ENCODE peak calls at places on chromosomes 1 and 21, in six cellular contexts. O, B, R, I, S and H are unnamed samples.

GRCh38 chr1:41712687-41713086 is 206.0 kb downstream of the HIVEP3 start:
- DNase-seq in I (no peak), R (peak), O (no peak), B (no peak), S (no peak), H (peak)

GRCh38 chr1:218303176-218303575 is 18.1 kb downstream of the RRP15 start:
- DNase-seq in O (no peak), B (no peak), R (no peak), S (no peak), I (no peak), H (no peak)

GRCh38 chr1:38083541-38083940 is 36.9 kb upstream of the POU3F1 start:
- DNase-seq in B (no peak), S (no peak), R (no peak), I (no peak), O (no peak), H (no peak)

GRCh38 chr1:30507391-30508174 is 215.8 kb downstream of the MATN1 start:
- DNase-seq in I (no peak), R (no peak), O (no peak), B (no peak), S (no peak), H (no peak)

GRCh38 chr1:15406911-15407559 is 2.7 kb upstream of the EFHD2 start:
- DNase-seq in O (peak), S (peak), I (no peak), R (no peak), B (no peak), H (peak)

GRCh38 chr1:87888456-87888855 is 559.8 kb downstream of the LMO4 start:
- DNase-seq in R (no peak), B (no peak), I (no peak), S (no peak), O (peak), H (peak)

GRCh38 chr1:18681423-18681835 is 50.8 kb downstream of the PAX7 start:
- DNase-seq in O (no peak), B (no peak), R (no peak), I (peak), S (peak), H (peak)

GRCh38 chr1:224732367-224733006 is 116.4 kb downstream of the CNIH3 start:
- DNase-seq in I (no peak), R (no peak), O (no peak), B (no peak), S (no peak), H (no peak)

GRCh38 chr1:214983126-214983869 is 99.2 kb upstream of the KCNK2 start:
- DNase-seq in S (peak), B (no peak), O (no peak), R (no peak), I (no peak), H (peak)

GRCh38 chr1:17419626-17420328 is 19.7 kb downstream of the RCC2 start:
- DNase-seq in O (no peak), R (peak), I (peak), S (peak), B (peak), H (peak)

GRCh38 chr21:39098696-39099111 is 84.5 kb downstream of the PSMG1 start:
- DNase-seq in S (no peak), B (no peak), R (no peak), O (no peak), I (no peak), H (no peak)

GRCh38 chr1:214123061-214123784 is 135.4 kb downstream of the PROX1 start:
- DNase-seq in B (peak), I (peak), R (no peak), O (peak), S (peak), H (peak)

GRCh38 chr1:247145279-247145678 is 26.5 kb downstream of the ZNF124 start:
- DNase-seq in O (no peak), S (no peak), I (no peak), B (no peak), R (no peak), H (no peak)

GRCh38 chr1:85278853-85279314 is 2.5 kb upstream of the BCL10 start:
- DNase-seq in R (no peak), B (no peak), I (peak), S (peak), O (peak), H (peak)

GRCh38 chr1:180156631-180157091 is 2.0 kb downstream of the QSOX1 start:
- DNase-seq in R (no peak), O (peak), S (peak), B (no peak), I (no peak), H (peak)

GRCh38 chr21:46125846-46126301 is 28.0 kb downstream of the COL6A2 start:
- DNase-seq in I (no peak), O (no peak), B (peak), R (no peak), S (no peak), H (no peak)

GRCh38 chr1:167715653-167716302 is 6.0 kb upstream of the MPZL1 start:
- DNase-seq in B (no peak), I (no peak), O (no peak), S (peak), R (no peak), H (no peak)

GRCh38 chr1:11316701-11317100 is 43.7 kb downstream of the UBIAD1 start:
- DNase-seq in O (no peak), B (no peak), I (no peak), S (no peak), R (no peak), H (no peak)

GRCh38 chr1:213871179-213871578 is 116.6 kb upstream of the PROX1 start:
- DNase-seq in O (no peak), R (no peak), B (no peak), S (no peak), I (no peak), H (no peak)

GRCh38 chr1:154436433-154436832 is 31.3 kb downstream of the IL6R start:
- DNase-seq in O (no peak), I (no peak), B (no peak), R (no peak), S (no peak), H (no peak)

GRCh38 chr1:219798283-219799030 is 129.9 kb downstream of the SLC30A10 start:
- DNase-seq in B (no peak), I (no peak), O (peak), R (no peak), S (peak), H (peak)

GRCh38 chr1:40979241-40980067 is at the start of gene CTPS1:
- DNase-seq in S (peak), O (peak), R (peak), B (peak), I (peak), H (peak)

GRCh38 chr1:72567511-72567910 is 285.2 kb upstream of the NEGR1 start:
- DNase-seq in S (peak), R (no peak), B (no peak), I (no peak), O (no peak), H (no peak)

GRCh38 chr21:31370893-31371652 is 27.0 kb upstream of the TIAM1 start:
- DNase-seq in B (no peak), I (no peak), R (no peak), S (peak), O (peak), H (no peak)

GRCh38 chr1:227951624-227952373 is 4.1 kb upstream of the WNT9A start:
- DNase-seq in R (no peak), I (no peak), S (no peak), O (no peak), B (peak), H (no peak)

GRCh38 chr1:45410850-45411509 is 70.7 kb upstream of the MUTYH start:
- DNase-seq in R (no peak), I (no peak), O (no peak), S (no peak), B (no peak), H (peak)

GRCh38 chr1:212982430-212983152 is 32.2 kb downstream of the VASH2 start:
- DNase-seq in I (no peak), B (no peak), S (peak), R (no peak), O (no peak), H (no peak)

GRCh38 chr1:113811353-113811887 is 856 bp downstream of the RSBN1 start:
- DNase-seq in R (no peak), B (no peak), S (peak), O (no peak), I (peak), H (no peak)

GRCh38 chr1:232635778-232636356 is 5.9 kb upstream of the SIPA1L2 start:
- DNase-seq in B (no peak), R (no peak), O (peak), I (peak), S (peak), H (peak)

GRCh38 chr1:204348722-204349121 is 11.0 kb downstream of the PLEKHA6 start:
- DNase-seq in B (peak), S (peak), I (no peak), O (no peak), R (peak), H (no peak)

GRCh38 chr1:30743584-30744059 is 14.0 kb downstream of the LAPTM5 start:
- DNase-seq in B (no peak), I (peak), R (no peak), S (no peak), O (no peak), H (no peak)

GRCh38 chr1:116943438-116943837 is 33.7 kb downstream of the PTGFRN start:
- DNase-seq in S (no peak), O (no peak), I (peak), R (no peak), B (no peak), H (no peak)

GRCh38 chr1:210980082-210980481 is 153.9 kb downstream of the KCNH1 start:
- DNase-seq in B (no peak), S (no peak), O (no peak), I (no peak), R (no peak), H (no peak)
- TF ChIP-seq CTCF in B (no peak), S (no peak), O (no peak), I (no peak), R (no peak), H (no peak)

DNA sequence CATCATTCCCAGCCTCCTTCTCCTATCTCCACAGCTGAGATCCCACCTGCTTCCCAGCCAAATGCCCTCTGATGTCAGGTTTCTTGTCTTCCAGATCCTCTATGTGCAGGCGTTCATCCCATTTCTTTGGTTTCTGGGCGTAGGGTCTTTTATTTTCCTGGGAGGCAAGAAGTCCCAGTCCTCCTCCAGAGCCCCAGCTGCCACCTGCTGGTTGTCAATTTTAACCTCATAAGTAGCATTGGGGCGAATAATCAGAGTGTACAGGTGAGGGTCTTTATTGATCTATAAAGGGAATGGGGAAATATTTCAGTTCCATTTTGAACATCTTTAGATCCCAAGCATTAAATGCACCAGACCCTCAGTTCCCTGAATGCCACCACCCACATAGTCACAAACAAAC is 47.2 kb upstream of the EPS15 start:
- DNase-seq in I (no peak), O (no peak), B (no peak), R (no peak), S (no peak), H (no peak)
- TF ChIP-seq CTCF in I (no peak), O (no peak), B (no peak), R (no peak), S (no peak), H (peak)

DNA sequence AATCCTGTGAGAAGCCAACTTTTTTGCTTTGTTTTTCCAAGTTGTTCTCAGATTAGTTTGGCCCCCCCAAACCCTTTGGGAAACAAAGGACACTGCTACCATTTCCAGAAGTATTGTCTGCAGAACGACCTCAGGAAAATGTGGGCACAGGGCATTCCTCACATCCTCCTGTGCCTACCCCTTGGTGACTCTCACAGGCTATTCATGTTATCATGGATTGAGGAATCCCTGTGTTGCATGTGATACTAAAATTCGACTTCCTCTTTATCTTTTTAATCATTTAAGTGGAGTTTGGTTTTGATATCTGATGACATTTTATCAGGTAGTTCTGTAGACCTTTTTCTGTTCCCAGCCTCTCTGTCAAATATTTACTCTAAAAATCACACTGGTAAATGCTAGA is 184.5 kb downstream of the FASLG start:
- DNase-seq in I (no peak), O (no peak), R (no peak), B (no peak), S (no peak), H (no peak)
- TF ChIP-seq CTCF in I (no peak), O (no peak), R (no peak), B (no peak), S (no peak), H (no peak)

GRCh38 chr1:162772571-162773154 is 17.8 kb upstream of the HSD17B7 start:
- DNase-seq in O (peak), B (no peak), I (no peak), S (peak), R (no peak), H (peak)
- TF ChIP-seq CTCF in O (peak), B (no peak), I (no peak), S (no peak), R (no peak), H (no peak)

GRCh38 chr1:174358344-174358743 is 89.4 kb upstream of the GPR52 start:
- DNase-seq in O (no peak), R (no peak), S (no peak), B (no peak), I (no peak), H (no peak)

GRCh38 chr1:174359454-174359805 is 88.3 kb upstream of the GPR52 start:
- DNase-seq in O (no peak), B (no peak), R (no peak), S (no peak), I (no peak), H (no peak)

GRCh38 chr1:174352883-174353608 is 94.7 kb upstream of the GPR52 start:
- DNase-seq in I (no peak), R (no peak), S (no peak), O (no peak), B (no peak), H (no peak)

GRCh38 chr1:174358786-174359453 is 88.8 kb upstream of the GPR52 start:
- DNase-seq in I (no peak), R (no peak), S (no peak), B (no peak), O (no peak), H (no peak)
- TF ChIP-seq CTCF in I (no peak), R (no peak), S (no peak), B (no peak), O (no peak), H (no peak)